ENCODE peak calls at places on chromosomes 11 and 22, in four cellular contexts. H is HCT116, A is H1, E is SK-N-SH. F is an unnamed sample.

GRCh38 chr11:1516273-1517067 is 29.9 kb upstream of the MOB2 start:
- DNase-seq in E (peak; percentile 39), A (no peak), H (no peak), F (no peak)

GRCh38 chr22:45154383-45154782 is 9.3 kb upstream of the NUP50 start:
- DNase-seq in A (no peak), H (no peak), E (no peak), F (no peak)

GRCh38 chr11:33000181-33000580 is 15.5 kb upstream of the DEPDC7 start:
- DNase-seq in H (no peak), A (no peak), E (no peak), F (no peak)

GRCh38 chr11:12765428-12765827 is 91.2 kb downstream of the TEAD1 start:
- DNase-seq in H (no peak), A (no peak), E (no peak), F (no peak)

GRCh38 chr11:125356736-125357292 is 139.3 kb downstream of the FEZ1 start:
- DNase-seq in A (no peak), E (no peak), H (no peak), F (no peak)

GRCh38 chr11:33323421-33323820 is 66.2 kb downstream of the HIPK3 start:
- DNase-seq in H (no peak), A (no peak), E (no peak), F (no peak)

GRCh38 chr11:46456676-46457432 is 65.3 kb upstream of the CHRM4 start:
- DNase-seq in H (no peak), A (no peak), E (no peak), F (no peak)

GRCh38 chr11:10499452-10500262 is 41.3 kb downstream of the RNF141 start:
- DNase-seq in H (no peak), E (no peak), A (no peak), F (no peak)

GRCh38 chr11:3050386-3051325 is 6.6 kb downstream of the CARS1 start:
- DNase-seq in H (no peak), E (no peak), A (no peak), F (no peak)

GRCh38 chr11:37946155-37946766 is 1348.2 kb upstream of the RAG2 start:
- DNase-seq in H (no peak), E (peak; percentile 16), A (peak; percentile 75), F (peak; percentile 18)

GRCh38 chr22:50524664-50525103 is 714 bp downstream of the SCO2 start:
- DNase-seq in E (no peak), H (no peak), A (no peak), F (no peak)

GRCh38 chr11:44793350-44794090 is 66.8 kb downstream of the TSPAN18 start:
- DNase-seq in H (no peak), E (peak; percentile 76), A (no peak), F (no peak)
- TF ChIP-seq SIN3A in H (no peak), E (no peak), A (no peak), F (no peak)

GRCh38 chr22:38871360-38872171 is 450 bp downstream of the CBX6 start:
- DNase-seq in H (no peak), E (no peak), A (peak; percentile 59), F (no peak)

GRCh38 chr22:38872172-38872830 is at the start of gene CBX6:
- DNase-seq in H (peak; percentile 78), E (peak; percentile 92), A (peak; percentile 98), F (peak; percentile 67)

GRCh38 chr22:38874529-38875222 is 2.7 kb upstream of the CBX6 start:
- DNase-seq in H (no peak), A (no peak), E (no peak), F (no peak)

GRCh38 chr22:38872831-38873248 is 824 bp upstream of the CBX6 start:
- DNase-seq in A (peak; percentile 79), E (peak; percentile 75), H (no peak), F (no peak)

DNA sequence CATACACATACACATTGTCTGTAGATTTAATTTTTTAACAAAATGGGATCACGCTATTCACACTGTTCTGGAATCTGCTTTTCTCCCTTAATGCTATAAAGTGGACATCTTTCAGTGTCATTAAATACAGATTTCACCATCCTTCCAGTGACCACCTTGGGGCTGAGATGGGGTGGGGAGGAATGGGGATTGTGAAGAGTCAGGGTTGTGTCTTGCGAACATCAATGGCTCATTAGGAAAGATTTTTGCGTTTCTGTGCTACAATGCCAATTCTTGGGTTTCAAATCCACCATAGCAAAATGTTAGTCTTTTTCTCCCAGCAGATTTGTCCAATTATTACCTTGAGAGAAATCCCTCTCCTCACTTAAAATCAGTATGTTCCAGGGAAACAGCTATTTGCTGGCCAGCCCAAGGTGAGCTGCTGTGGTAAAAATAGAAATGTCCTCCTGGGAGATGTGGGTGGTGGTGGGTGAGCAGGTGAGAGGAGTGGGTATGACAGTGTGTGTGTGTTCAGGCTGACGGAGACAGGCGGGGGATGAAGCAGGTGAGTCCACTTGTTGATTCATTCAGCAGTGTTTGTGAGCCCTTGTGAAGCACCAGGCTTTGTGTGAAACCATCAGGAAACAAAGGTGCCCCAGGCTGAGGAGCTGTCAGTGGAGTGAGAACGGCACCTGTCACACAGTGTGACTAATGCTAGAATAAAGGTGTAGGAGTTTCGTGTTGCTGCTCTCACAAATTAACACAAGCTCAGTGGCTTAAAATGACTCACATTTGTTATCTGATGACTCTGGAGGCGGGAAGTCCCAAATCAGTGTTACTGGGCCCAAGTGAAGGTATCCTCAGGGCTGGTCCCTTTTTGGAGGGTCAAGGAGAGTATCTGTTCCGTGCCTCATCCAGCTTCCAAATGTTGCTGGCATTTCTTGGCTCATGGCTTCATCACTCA is 1.7 kb upstream of the CBX6 start:
- DNase-seq in A (peak; percentile 40), E (no peak), H (no peak), F (no peak)
- TF ChIP-seq SIN3A in A (no peak), E (no peak), H (no peak), F (no peak)

DNA sequence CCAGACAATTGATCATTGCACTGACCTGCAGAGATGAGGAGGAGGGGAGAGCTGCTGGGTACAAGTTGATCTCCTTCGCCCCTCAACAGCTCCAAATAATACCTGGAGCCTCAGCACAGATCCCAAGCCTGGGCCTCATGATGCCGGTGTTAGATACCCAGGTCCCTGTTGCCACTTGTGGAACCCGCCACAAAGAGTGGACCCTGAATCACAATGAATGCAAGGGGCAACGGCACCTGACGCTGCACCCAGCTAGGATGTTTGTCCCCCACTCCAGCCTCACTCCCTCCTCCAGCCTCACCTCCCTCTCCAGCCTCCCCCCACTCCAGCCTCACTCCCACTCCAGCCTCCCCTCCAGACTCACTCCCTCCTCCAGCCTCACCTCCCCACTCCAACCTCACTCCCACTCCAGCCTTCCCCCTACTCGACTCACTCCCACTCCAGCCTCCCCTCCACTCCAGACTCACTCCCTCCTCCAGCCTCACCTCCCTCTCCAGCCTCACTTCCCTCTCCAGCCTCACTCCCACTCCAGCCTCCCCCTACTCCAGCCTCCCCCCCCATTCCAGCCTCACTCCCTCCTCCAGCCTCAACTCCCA is 879.0 kb downstream of the BRD1 start:
- DNase-seq in E (no peak), H (no peak), A (peak; percentile 22), F (no peak)
- TF ChIP-seq SIN3A in E (no peak), H (no peak), A (no peak), F (no peak)

GRCh38 chr22:25702571-25703167 is 39.3 kb upstream of the MYO18B start:
- DNase-seq in A (no peak), H (no peak), E (no peak), F (no peak)
- TF ChIP-seq SIN3A in A (no peak), H (no peak), E (no peak), F (no peak)

DNA sequence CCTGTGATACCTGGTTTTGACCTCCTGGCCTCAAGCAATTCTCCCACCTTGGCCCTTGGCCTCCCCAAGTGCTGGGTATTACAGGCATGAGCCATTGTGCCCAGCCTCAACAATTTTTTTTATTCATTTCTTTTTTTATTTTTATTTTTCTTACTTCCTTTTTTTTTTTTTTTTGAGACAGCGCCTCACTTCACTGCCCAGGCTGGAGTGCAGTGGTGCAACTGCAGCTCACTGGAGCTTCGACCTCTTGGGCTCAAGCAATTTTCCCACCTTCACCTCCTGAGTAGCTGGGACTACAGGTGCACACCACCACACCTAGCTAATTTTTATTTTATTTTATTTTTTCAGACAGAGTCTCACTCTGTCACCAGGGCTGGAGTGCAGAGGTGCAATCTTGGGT is 25.5 kb upstream of the CECR2 start:
- DNase-seq in H (no peak), A (no peak), E (no peak), F (no peak)
- TF ChIP-seq SIN3A in H (no peak), A (no peak), E (no peak), F (no peak)

GRCh38 chr11:69140635-69141034 is 15.1 kb upstream of the SMIM38 start:
- DNase-seq in H (no peak), A (no peak), E (no peak), F (no peak)
- TF ChIP-seq SIN3A in H (no peak), A (no peak), E (no peak), F (no peak)

GRCh38 chr11:61350336-61350735 is 11.3 kb downstream of the CYB561A3 start:
- DNase-seq in E (no peak), A (no peak), H (no peak), F (no peak)

GRCh38 chr11:61350803-61351202 is 10.9 kb downstream of the CYB561A3 start:
- DNase-seq in E (no peak), H (no peak), A (no peak), F (no peak)

GRCh38 chr11:61349916-61350315 is 11.8 kb downstream of the CYB561A3 start:
- DNase-seq in H (no peak), A (no peak), E (no peak), F (no peak)

GRCh38 chr11:61353109-61354067 is 8.3 kb downstream of the CYB561A3 start:
- DNase-seq in H (no peak), E (no peak), A (no peak), F (no peak)

GRCh38 chr11:61352038-61352437 is 9.6 kb downstream of the CYB561A3 start:
- DNase-seq in E (no peak), A (no peak), H (no peak), F (no peak)
- TF ChIP-seq SIN3A in E (no peak), A (no peak), H (no peak), F (no peak)

GRCh38 chr11:114111369-114112042 is 52.0 kb downstream of the ZBTB16 start:
- DNase-seq in A (no peak), H (no peak), E (no peak), F (no peak)
- TF ChIP-seq SIN3A in A (no peak), H (no peak), E (no peak), F (no peak)

F was measured in HepG2.